ENCODE peak calls at places on chromosomes 6 and 20, in five cellular contexts. K is ovary, Y is HepG2, S is stomach, N is uterus. X is an unnamed sample.

GRCh38 chr6:169156108-169156821 is 97.4 kb downstream of the THBS2 start:
- DNase-seq in S (peak), Y (no peak), K (no peak), N (no peak), X (no peak)

GRCh38 chr6:111199935-111200822 is 112.9 kb downstream of the SLC16A10 start:
- DNase-seq in Y (no peak), K (no peak), N (no peak), S (no peak), X (no peak)

GRCh38 chr6:12594541-12594893 is 122.0 kb upstream of the PHACTR1 start:
- DNase-seq in N (no peak), S (no peak), Y (no peak), K (no peak), X (no peak)

GRCh38 chr6:12990162-12990561 is 273.6 kb downstream of the PHACTR1 start:
- DNase-seq in S (no peak), N (no peak), Y (no peak), K (no peak), X (no peak)

GRCh38 chr6:117489003-117489402 is 6.5 kb downstream of the DCBLD1 start:
- DNase-seq in K (no peak), Y (no peak), N (no peak), S (no peak), X (no peak)

GRCh38 chr6:147204843-147205311 is 660 bp downstream of the STXBP5 start:
- DNase-seq in K (no peak), N (no peak), S (no peak), Y (no peak), X (no peak)

GRCh38 chr6:24122139-24122538 is 3.9 kb upstream of the NRSN1 start:
- DNase-seq in Y (no peak), S (no peak), K (no peak), N (no peak), X (no peak)

GRCh38 chr6:37187321-37188022 is 17.5 kb downstream of the PIM1 start:
- DNase-seq in Y (no peak), K (no peak), N (no peak), S (no peak), X (no peak)

GRCh38 chr6:125587624-125588023 is 161.8 kb upstream of the HEY2 start:
- DNase-seq in S (no peak), Y (no peak), N (no peak), K (no peak), X (no peak)

GRCh38 chr6:41538556-41539182 is 7.5 kb upstream of the FOXP4 start:
- DNase-seq in S (no peak), Y (no peak), K (no peak), N (no peak), X (no peak)

DNA sequence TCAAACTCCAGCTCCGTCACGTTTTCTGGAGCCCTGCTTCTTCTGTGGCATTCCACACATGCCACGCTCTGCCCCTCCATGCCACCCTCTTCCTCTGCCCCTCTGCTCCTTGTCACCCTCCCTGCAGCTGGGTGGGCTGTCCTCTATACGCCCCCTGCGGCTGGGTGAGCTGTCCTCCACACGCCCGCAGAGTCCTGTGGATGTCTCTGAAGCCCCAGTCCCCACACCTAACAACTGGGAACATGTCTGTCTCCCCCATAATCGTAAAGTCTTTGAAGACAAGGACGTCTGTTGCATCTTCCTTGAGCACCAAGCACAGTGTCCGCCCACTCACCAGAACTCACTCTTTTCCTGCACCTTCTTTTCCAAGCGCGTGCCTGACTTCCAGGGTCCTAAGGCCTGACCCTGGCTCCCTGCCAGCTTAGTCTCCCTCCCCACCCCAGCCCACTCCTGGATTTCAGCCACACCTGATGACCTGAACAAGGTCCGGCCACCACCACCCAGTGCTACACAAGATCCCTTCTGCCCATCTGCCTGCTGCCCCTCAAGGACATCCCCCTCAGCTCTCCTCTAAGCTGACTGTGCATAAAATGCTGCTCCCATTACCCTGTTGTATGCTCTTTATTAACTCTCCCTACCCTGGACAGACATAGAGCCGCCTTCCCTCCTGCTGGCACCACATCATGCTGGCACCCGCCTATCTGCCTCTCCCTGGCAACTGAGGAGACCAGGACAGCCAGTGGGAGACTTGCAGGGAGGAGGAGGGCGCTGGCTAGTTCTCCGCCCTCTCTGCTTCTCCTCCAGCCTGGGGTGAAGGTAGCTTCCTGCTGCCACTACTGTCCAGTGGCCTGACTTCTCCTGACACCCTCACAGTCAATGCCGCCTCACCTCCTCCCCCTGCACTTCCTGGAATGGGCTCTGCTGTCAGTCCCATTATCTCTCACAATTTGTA is 10.7 kb upstream of the PRR18 start:
- DNase-seq in Y (peak), S (no peak), K (no peak), N (no peak), X (no peak)
- TF ChIP-seq POLR2A in Y (peak), S (no peak), K (no peak), N (no peak), X (no peak)

GRCh38 chr6:18388942-18389341 is 1.8 kb downstream of the RNF144B start:
- DNase-seq in S (no peak), K (no peak), Y (peak), N (no peak), X (no peak)
- TF ChIP-seq POLR2A in S (no peak), K (no peak), Y (no peak), N (no peak), X (no peak)

DNA sequence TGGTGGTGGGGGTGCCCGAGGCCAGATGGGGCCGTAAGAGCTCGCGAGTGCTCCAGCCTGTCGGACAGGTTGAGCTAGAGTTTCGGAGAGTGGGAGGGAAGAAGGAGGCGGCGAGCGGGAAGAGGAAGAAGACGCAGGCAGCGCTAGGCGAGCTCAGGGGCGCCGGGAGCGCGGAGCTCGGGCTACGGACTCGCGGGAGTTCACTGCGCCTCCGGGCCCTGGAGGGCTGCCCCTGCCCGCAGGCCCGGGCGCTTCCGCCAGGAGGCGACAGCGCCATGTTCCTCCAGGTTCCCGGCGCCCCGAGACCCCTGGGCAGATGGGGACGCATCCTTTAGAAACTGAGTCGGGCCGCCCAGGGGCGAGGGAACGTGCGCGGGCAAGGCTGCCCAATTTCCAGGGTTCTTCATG is 984 bp downstream of the TFAP2C start:
- DNase-seq in Y (no peak), N (peak), S (peak), K (no peak), X (peak)
- TF ChIP-seq POLR2A in Y (no peak), N (no peak), S (no peak), K (no peak), X (peak)

GRCh38 chr6:396126-396520 is 4.6 kb downstream of the IRF4 start:
- DNase-seq in K (no peak), N (no peak), S (no peak), Y (no peak), X (no peak)

GRCh38 chr6:394641-395289 is 3.2 kb downstream of the IRF4 start:
- DNase-seq in Y (no peak), K (no peak), N (no peak), S (no peak), X (no peak)

GRCh38 chr6:393391-394221 is 2.1 kb downstream of the IRF4 start:
- DNase-seq in K (no peak), Y (no peak), S (no peak), N (no peak), X (no peak)

GRCh38 chr6:397056-397455 is 5.5 kb downstream of the IRF4 start:
- DNase-seq in S (no peak), Y (no peak), N (no peak), K (no peak), X (no peak)

DNA sequence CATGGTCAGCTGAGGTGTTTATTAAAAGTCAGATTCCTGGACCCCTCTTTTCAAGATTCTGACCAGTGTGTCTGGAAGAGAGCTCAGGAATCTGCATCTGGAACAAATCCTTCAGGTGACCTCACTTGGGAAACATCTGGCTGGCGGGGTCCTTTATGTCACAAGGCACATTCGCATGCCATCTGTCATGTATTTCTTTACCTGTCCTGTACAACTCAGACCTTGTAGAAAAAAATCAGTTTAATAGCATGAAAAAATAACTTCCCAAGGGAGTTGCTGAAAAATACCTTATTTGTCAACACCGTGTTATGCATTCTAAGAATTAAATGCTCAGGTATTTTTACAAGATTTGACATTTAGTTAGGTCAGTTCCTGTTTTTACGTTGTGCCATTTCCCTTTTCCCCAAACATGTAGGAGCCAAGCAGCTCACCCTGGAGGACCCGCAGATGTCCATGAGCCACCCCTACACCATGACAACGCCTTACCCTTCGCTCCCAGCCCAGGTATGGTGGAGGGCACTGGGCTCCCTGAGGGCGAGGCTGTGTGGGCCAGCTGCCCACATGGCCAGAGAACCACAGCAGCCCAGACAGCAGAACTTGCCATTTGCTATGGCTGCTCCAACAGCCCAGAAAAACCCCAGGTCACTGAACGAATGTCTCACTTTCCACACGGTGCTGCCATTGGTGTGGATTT is 4.0 kb downstream of the IRF4 start:
- DNase-seq in S (no peak), N (no peak), K (no peak), Y (no peak), X (no peak)
- TF ChIP-seq POLR2A in S (no peak), N (no peak), K (no peak), Y (no peak), X (no peak)

X was measured in H54.